ENCODE peak calls at places on chromosomes 6 and 20, in nine cellular contexts. R is GM23248; Z is hippocampal formation; F is aorta; H is fibroblast of mammary gland; S is fibroblast of the conjunctiva; Q is stimulated activated CD8-positive, alpha-beta memory T cell treated with anti-CD3 and anti-CD28 coated beads, Interleukin-15, amount 100 ng/mL, for 4 hours; G is A549; N is EL. X is an unnamed sample.

GRCh38 chr6:136562211-136562610 is 12.0 kb upstream of the MAP7 start:
- DNase-seq in G (no peak), F (no peak), S (no peak), H (no peak), Q (no peak), Z (no peak), R (no peak), N (no peak), X (no peak)

GRCh38 chr6:53483423-53484353 is 61.2 kb downstream of the GCLC start:
- DNase-seq in Z (no peak), H (peak; percentile 42), F (peak; percentile 57), N (no peak), G (no peak), Q (no peak), S (no peak), R (peak; percentile 38), X (no peak)

GRCh38 chr6:74087898-74088297 is 391.9 kb downstream of the CD109 start:
- DNase-seq in G (no peak), N (no peak), F (no peak), S (peak; percentile 21), Q (no peak), Z (no peak), H (peak; percentile 48), R (peak; percentile 73), X (no peak)

GRCh38 chr6:5365430-5366195 is 104.3 kb downstream of the FARS2 start:
- DNase-seq in F (no peak), R (no peak), Z (no peak), N (no peak), S (no peak), G (no peak), Q (no peak), H (no peak), X (no peak)

GRCh38 chr20:62523473-62524203 is 47.8 kb upstream of the GATA5 start:
- DNase-seq in Q (peak; percentile 41), G (no peak), N (no peak), H (no peak), S (no peak), F (no peak), R (peak; percentile 32), Z (no peak), X (no peak)

GRCh38 chr6:139640453-139640852 is 266.0 kb upstream of the CITED2 start:
- DNase-seq in Z (no peak), G (no peak), Q (no peak), S (no peak), F (no peak), H (no peak), R (no peak), N (no peak), X (no peak)

GRCh38 chr6:39902136-39902535 is 32.1 kb downstream of the MOCS1 start:
- DNase-seq in S (no peak), G (no peak), F (no peak), N (no peak), Z (no peak), H (no peak), R (no peak), Q (no peak), X (no peak)

GRCh38 chr6:69072796-69073195 is 437.7 kb downstream of the ADGRB3 start:
- DNase-seq in S (no peak), N (no peak), G (no peak), R (no peak), F (no peak), Q (no peak), H (no peak), Z (no peak), X (no peak)

GRCh38 chr6:29989211-29989610 is 46.9 kb downstream of the HLA-A start:
- DNase-seq in H (peak; percentile 8), R (peak; percentile 23), F (no peak), S (no peak), N (no peak), Q (no peak), Z (no peak), G (no peak), X (no peak)

GRCh38 chr6:114785235-114786127 is 442.7 kb upstream of the HS3ST5 start:
- DNase-seq in Q (no peak), Z (no peak), H (no peak), R (no peak), G (no peak), S (no peak), N (peak; percentile 53), F (no peak), X (no peak)

GRCh38 chr20:56628873-56629463 is at the start of gene TFAP2C:
- DNase-seq in G (peak; percentile 84), N (peak; percentile 87), Z (no peak), F (peak; percentile 74), S (peak; percentile 9), H (peak; percentile 25), R (peak; percentile 90), Q (no peak), X (no peak)

GRCh38 chr6:411402-412145 is 20.0 kb downstream of the IRF4 start:
- DNase-seq in Z (no peak), N (no peak), F (no peak), H (no peak), S (no peak), Q (no peak), R (peak; percentile 19), G (no peak), X (no peak)

GRCh38 chr6:14881399-14881798 is 364.5 kb upstream of the JARID2 start:
- DNase-seq in Z (no peak), Q (no peak), H (peak; percentile 94), N (peak; percentile 82), G (peak; percentile 23), S (peak; percentile 39), R (peak; percentile 80), F (no peak), X (no peak)

GRCh38 chr6:125899726-125900182 is 56.8 kb upstream of the HINT3 start:
- DNase-seq in H (no peak), N (no peak), R (no peak), G (peak; percentile 86), F (no peak), S (no peak), Z (no peak), Q (no peak), X (peak; percentile 42)

GRCh38 chr6:88864347-88865057 is 98.9 kb downstream of the RNGTT start:
- DNase-seq in Q (no peak), S (no peak), H (no peak), N (no peak), G (no peak), R (no peak), F (no peak), Z (no peak), X (no peak)

GRCh38 chr6:73203098-73203497 is 22.2 kb downstream of the KHDC1L start:
- DNase-seq in Z (no peak), F (no peak), N (no peak), Q (no peak), S (no peak), H (no peak), R (peak; percentile 30), G (no peak), X (no peak)

GRCh38 chr6:10485406-10485805 is 35.7 kb upstream of the GCNT2 start:
- DNase-seq in Q (no peak), R (no peak), H (no peak), N (no peak), S (no peak), G (no peak), Z (no peak), F (no peak), X (no peak)

GRCh38 chr20:41119593-41120561 is 17.5 kb upstream of the PLCG1 start:
- DNase-seq in H (no peak), S (no peak), F (no peak), R (no peak), G (no peak), Z (peak; percentile 67), N (no peak), Q (no peak), X (no peak)

GRCh38 chr6:24933868-24934401 is 1.8 kb downstream of the RIPOR2 start:
- DNase-seq in H (peak; percentile 18), N (no peak), Z (no peak), S (no peak), G (peak; percentile 35), F (no peak), R (peak; percentile 19), Q (no peak), X (no peak)

GRCh38 chr6:148751233-148751632 is 4.4 kb downstream of the UST start:
- DNase-seq in Q (no peak), N (no peak), H (peak; percentile 51), F (no peak), S (no peak), R (peak; percentile 65), Z (no peak), G (no peak), X (no peak)

GRCh38 chr20:40317156-40317790 is 371.8 kb downstream of the MAFB start:
- DNase-seq in N (no peak), G (no peak), Z (peak; percentile 6), S (no peak), Q (no peak), F (no peak), R (no peak), H (no peak), X (no peak)

GRCh38 chr20:46220808-46221207 is 87.5 kb downstream of the CDH22 start:
- DNase-seq in F (peak; percentile 12), N (no peak), S (no peak), Q (no peak), R (no peak), Z (no peak), G (peak; percentile 41), H (no peak), X (no peak)

GRCh38 chr20:63533871-63534393 is 3.2 kb downstream of the PTK6 start:
- DNase-seq in H (no peak), Q (no peak), S (no peak), Z (no peak), G (no peak), F (peak; percentile 50), R (no peak), N (no peak), X (no peak)

GRCh38 chr6:89495961-89496535 is 63.1 kb downstream of the ANKRD6 start:
- DNase-seq in G (no peak), F (no peak), N (no peak), Z (no peak), Q (no peak), S (no peak), R (no peak), H (no peak), X (no peak)

GRCh38 chr6:4924872-4925271 is 79.0 kb downstream of the RPP40 start:
- DNase-seq in H (no peak), G (no peak), R (no peak), Z (no peak), N (no peak), Q (no peak), F (no peak), S (no peak), X (no peak)

GRCh38 chr6:51613558-51613957 is 473.9 kb downstream of the PKHD1 start:
- DNase-seq in Q (no peak), N (no peak), H (no peak), R (no peak), F (no peak), S (no peak), G (no peak), Z (no peak), X (no peak)

GRCh38 chr20:63035284-63036185 is 28.8 kb upstream of the BHLHE23 start:
- DNase-seq in R (no peak), N (no peak), F (peak; percentile 34), G (no peak), Q (no peak), Z (no peak), S (no peak), H (no peak), X (no peak)

GRCh38 chr20:32848846-32849245 is 9.9 kb upstream of the EFCAB8 start:
- DNase-seq in S (no peak), H (no peak), Q (no peak), F (no peak), N (no peak), G (no peak), Z (no peak), R (no peak), X (no peak)

GRCh38 chr6:169188051-169188863 is 65.4 kb downstream of the THBS2 start:
- DNase-seq in G (no peak), H (peak; percentile 99), Z (no peak), Q (no peak), F (no peak), S (no peak), R (peak; percentile 89), N (peak; percentile 91), X (no peak)